ENCODE peak calls at places on chromosome 20, in eight cellular contexts. A, V, M, Y, H, X, T and F are unnamed samples.

GRCh38 chr20:61477366-61477966 is 225.4 kb downstream of the CDH4 start:
- DNase-seq in A (no peak), V (no peak), M (no peak), Y (no peak), H (no peak), X (no peak), T (no peak), F (no peak)

GRCh38 chr20:41476013-41476441 is 109.4 kb upstream of the EMILIN3 start:
- DNase-seq in A (no peak), V (peak; percentile 72), M (peak; percentile 26), Y (no peak), H (no peak), X (peak; percentile 48), T (no peak), F (no peak)

GRCh38 chr20:39289316-39289715 is 327.2 kb downstream of the DHX35 start:
- DNase-seq in A (no peak), V (no peak), M (peak; percentile 59), Y (peak; percentile 9), H (no peak), X (no peak), T (no peak), F (no peak)

GRCh38 chr20:22475662-22476061 is 108.7 kb downstream of the FOXA2 start:
- DNase-seq in A (no peak), V (no peak), M (no peak), Y (no peak), H (no peak), X (no peak), T (no peak), F (no peak)

GRCh38 chr20:53842301-53843099 is 227.9 kb downstream of the BCAS1 start:
- DNase-seq in A (no peak), V (no peak), M (no peak), Y (no peak), H (no peak), X (no peak), T (no peak), F (no peak)

GRCh38 chr20:58690851-58691250 is 1.7 kb upstream of the NPEPL1 start:
- DNase-seq in A (no peak), V (peak; percentile 83), M (peak; percentile 51), Y (no peak), H (peak; percentile 49), X (no peak), T (no peak), F (no peak)

GRCh38 chr20:1664911-1665310 is 7.3 kb upstream of the SIRPG start:
- DNase-seq in A (no peak), V (no peak), M (no peak), Y (no peak), H (no peak), X (no peak), T (no peak), F (no peak)

GRCh38 chr20:62887147-62887859 is 25.7 kb upstream of the TCFL5 start:
- DNase-seq in A (peak; percentile 83), V (peak; percentile 98), M (peak; percentile 50), Y (peak; percentile 46), H (no peak), X (peak; percentile 97), T (no peak), F (no peak)

GRCh38 chr20:47161411-47161810 is 195.1 kb downstream of the ZMYND8 start:
- DNase-seq in A (no peak), V (no peak), M (no peak), Y (no peak), H (no peak), X (no peak), T (no peak), F (no peak)

GRCh38 chr20:63435552-63435951 is 36.9 kb downstream of the KCNQ2 start:
- DNase-seq in A (no peak), V (peak; percentile 13), M (peak; percentile 51), Y (peak; percentile 23), H (no peak), X (no peak), T (no peak), F (no peak)

GRCh38 chr20:11159728-11160127 is 485.9 kb upstream of the JAG1 start:
- DNase-seq in A (no peak), V (peak; percentile 87), M (no peak), Y (peak; percentile 18), H (no peak), X (no peak), T (no peak), F (no peak)

GRCh38 chr20:24560571-24561485 is 91.4 kb downstream of the SYNDIG1 start:
- DNase-seq in A (no peak), V (peak; percentile 33), M (no peak), Y (no peak), H (peak; percentile 92), X (no peak), T (no peak), F (no peak)

GRCh38 chr20:45293041-45294002 is 13.3 kb upstream of the RBPJL start:
- DNase-seq in A (peak; percentile 75), V (peak; percentile 63), M (peak; percentile 90), Y (peak; percentile 83), H (peak; percentile 91), X (no peak), T (peak; percentile 79), F (peak; percentile 83)

GRCh38 chr20:19628570-19629134 is 129.4 kb upstream of the RIN2 start:
- DNase-seq in A (peak; percentile 62), V (peak; percentile 85), M (peak; percentile 71), Y (peak; percentile 77), H (peak; percentile 88), X (peak; percentile 52), T (peak; percentile 31), F (peak; percentile 53)

GRCh38 chr20:63081351-63081750 is 74.6 kb upstream of the BHLHE23 start:
- DNase-seq in A (no peak), V (no peak), M (no peak), Y (no peak), H (no peak), X (no peak), T (no peak), F (no peak)

GRCh38 chr20:47818996-47819609 is 33.8 kb upstream of the SULF2 start:
- DNase-seq in A (no peak), V (no peak), M (no peak), Y (no peak), H (no peak), X (no peak), T (no peak), F (no peak)

GRCh38 chr20:54172856-54173652 is 732 bp downstream of the CYP24A1 start:
- DNase-seq in A (no peak), V (no peak), M (no peak), Y (peak; percentile 36), H (peak; percentile 76), X (no peak), T (no peak), F (no peak)

GRCh38 chr20:36875702-36876472 is at the start of gene TLDC2:
- DNase-seq in A (no peak), V (no peak), M (no peak), Y (no peak), H (no peak), X (no peak), T (no peak), F (no peak)

GRCh38 chr20:11445891-11446290 is 471.8 kb upstream of the BTBD3 start:
- DNase-seq in A (no peak), V (peak; percentile 81), M (no peak), Y (no peak), H (no peak), X (no peak), T (no peak), F (no peak)